ENCODE peak calls at places on chromosomes 7 and 10, in five cellular contexts. K, Y, J, T and U are unnamed samples.

GRCh38 chr7:22444181-22444966 is 55.6 kb downstream of the STEAP1B start:
- DNase-seq in K (no peak), Y (peak), J (no peak), T (no peak), U (no peak)

GRCh38 chr7:127514499-127514898 is 70.9 kb downstream of the GCC1 start:
- DNase-seq in K (no peak), Y (peak), J (peak), T (peak), U (peak)

GRCh38 chr10:4663162-4663992 is 162.6 kb upstream of the AKR1E2 start:
- DNase-seq in K (peak), Y (peak), J (peak), T (peak), U (peak)

GRCh38 chr10:52245547-52245946 is 68.5 kb upstream of the DKK1 start:
- DNase-seq in K (no peak), Y (no peak), J (no peak), T (no peak), U (no peak)

GRCh38 chr10:70500812-70501301 is 22.3 kb downstream of the PALD1 start:
- DNase-seq in K (no peak), Y (no peak), J (no peak), T (no peak), U (no peak)

GRCh38 chr7:801940-802364 is 30.3 kb upstream of the SUN1 start:
- DNase-seq in K (no peak), Y (peak), J (no peak), T (no peak), U (no peak)

GRCh38 chr7:133794490-133794889 is 332.6 kb upstream of the LRGUK start:
- DNase-seq in K (no peak), Y (no peak), J (peak), T (no peak), U (no peak)

GRCh38 chr7:128114806-128115205 is 83.6 kb upstream of the LRRC4 start:
- DNase-seq in K (no peak), Y (no peak), J (no peak), T (no peak), U (no peak)

GRCh38 chr10:50538473-50539398 is 85.0 kb downstream of the SGMS1 start:
- DNase-seq in K (no peak), Y (no peak), J (no peak), T (no peak), U (no peak)

GRCh38 chr7:47354831-47355541 is 226.9 kb downstream of the TNS3 start:
- DNase-seq in K (no peak), Y (no peak), J (no peak), T (no peak), U (no peak)

GRCh38 chr10:103708627-103709288 is 146.6 kb downstream of the SH3PXD2A start:
- DNase-seq in K (no peak), Y (no peak), J (no peak), T (no peak), U (no peak)

GRCh38 chr10:80421369-80422220 is 13.2 kb downstream of the PRXL2A start:
- DNase-seq in K (no peak), Y (no peak), J (no peak), T (no peak), U (no peak)

GRCh38 chr10:88187472-88187871 is 324.0 kb downstream of the PTEN start:
- DNase-seq in K (no peak), Y (no peak), J (no peak), T (no peak), U (no peak)

GRCh38 chr7:74289660-74290589 is 718 bp downstream of the CLIP2 start:
- DNase-seq in K (no peak), Y (no peak), J (no peak), T (peak), U (no peak)

GRCh38 chr7:12643001-12643400 is 44.4 kb upstream of the ARL4A start:
- DNase-seq in K (peak), Y (no peak), J (no peak), T (no peak), U (no peak)

GRCh38 chr10:133307776-133308430 is 769 bp downstream of the TUBGCP2 start:
- DNase-seq in K (no peak), Y (no peak), J (peak), T (peak), U (no peak)

GRCh38 chr7:12949060-12950045 is 261.9 kb downstream of the ARL4A start:
- DNase-seq in K (no peak), Y (no peak), J (peak), T (no peak), U (no peak)

GRCh38 chr10:23198610-23198939 is 6.5 kb downstream of the PTF1A start:
- DNase-seq in K (no peak), Y (no peak), J (no peak), T (no peak), U (no peak)
- TF ChIP-seq CTCF in K (no peak), Y (no peak), J (no peak), T (no peak), U (no peak)

GRCh38 chr10:46554166-46554781 is 2.2 kb downstream of the GPRIN2 start:
- DNase-seq in K (no peak), Y (no peak), J (no peak), T (no peak), U (no peak)

GRCh38 chr10:46557319-46558140 is 1.1 kb upstream of the GPRIN2 start:
- DNase-seq in K (no peak), Y (no peak), J (no peak), T (no peak), U (no peak)

GRCh38 chr10:46556515-46557318 is at the start of gene GPRIN2:
- DNase-seq in K (no peak), Y (no peak), J (no peak), T (no peak), U (no peak)

GRCh38 chr10:46555366-46555712 is 1.1 kb downstream of the GPRIN2 start:
- DNase-seq in K (no peak), Y (no peak), J (no peak), T (no peak), U (no peak)

GRCh38 chr10:46555713-46556514 is 544 bp downstream of the GPRIN2 start:
- DNase-seq in K (no peak), Y (no peak), J (no peak), T (peak), U (no peak)
- TF ChIP-seq CTCF in K (no peak), Y (no peak), J (no peak), T (no peak), U (no peak)

GRCh38 chr10:121168513-121169216 is 317.5 kb downstream of the WDR11 start:
- DNase-seq in K (no peak), Y (no peak), J (no peak), T (no peak), U (no peak)

GRCh38 chr10:121159670-121160069 is 308.5 kb downstream of the WDR11 start:
- DNase-seq in K (no peak), Y (no peak), J (no peak), T (no peak), U (no peak)

GRCh38 chr10:121169406-121169805 is 318.2 kb downstream of the WDR11 start:
- DNase-seq in K (no peak), Y (no peak), J (no peak), T (no peak), U (no peak)

GRCh38 chr10:121167534-121168243 is 316.5 kb downstream of the WDR11 start:
- DNase-seq in K (no peak), Y (no peak), J (no peak), T (no peak), U (no peak)

DNA sequence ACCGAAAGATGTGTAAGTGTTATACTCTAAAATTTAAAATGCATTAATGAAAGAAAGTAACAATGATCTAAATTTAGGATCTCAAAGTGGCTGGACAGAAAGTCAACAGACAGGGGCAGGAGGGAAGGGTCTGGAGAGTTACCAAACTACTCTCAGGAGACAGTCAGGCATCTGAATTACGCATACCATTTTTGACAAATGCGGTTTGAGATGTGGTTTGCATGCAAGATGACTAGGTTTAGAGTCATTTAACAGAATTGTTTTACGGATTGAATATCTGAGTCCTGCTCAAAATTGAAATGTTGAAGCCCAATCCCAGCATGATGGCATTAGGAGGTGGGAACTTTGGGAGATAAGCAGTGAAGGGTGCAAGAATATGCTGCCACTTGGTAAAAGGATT is 314.1 kb downstream of the WDR11 start:
- DNase-seq in K (no peak), Y (no peak), J (no peak), T (no peak), U (no peak)
- TF ChIP-seq CTCF in K (no peak), Y (no peak), J (no peak), T (no peak), U (no peak)

DNA sequence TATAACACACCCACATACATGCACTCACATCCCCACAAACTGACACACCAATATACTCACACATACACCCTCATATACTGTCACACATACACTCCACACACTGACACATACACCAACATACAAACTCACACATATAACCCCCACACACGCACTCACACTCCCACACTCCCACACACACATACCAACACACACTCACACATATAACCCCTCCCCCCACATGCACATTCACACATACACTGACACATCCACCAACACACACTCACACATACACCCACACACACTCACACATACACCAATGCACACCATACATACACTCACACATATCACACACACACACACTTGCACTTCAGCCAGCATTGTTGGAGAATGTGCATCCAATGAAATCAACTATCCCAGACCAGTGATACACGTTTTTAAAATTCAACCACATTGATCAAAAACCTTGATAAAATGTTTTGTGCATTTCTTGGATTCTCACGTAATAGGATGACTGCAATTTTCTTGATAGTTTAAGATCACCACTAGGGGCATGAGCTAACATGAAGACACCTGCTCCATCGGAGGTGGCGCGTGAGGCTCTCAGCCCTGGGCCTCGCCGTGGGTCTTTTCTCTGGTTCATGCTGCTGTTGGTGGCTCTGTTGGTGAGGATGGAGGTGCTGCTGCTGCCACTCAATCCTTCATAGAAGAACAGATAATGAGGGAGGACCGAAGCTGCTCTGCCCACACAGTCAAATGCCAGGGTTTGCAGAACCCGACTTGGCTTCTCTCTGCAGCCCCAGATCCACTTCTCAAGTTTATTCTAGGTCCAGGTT is 32.1 kb upstream of the CHST15 start:
- DNase-seq in K (no peak), Y (no peak), J (no peak), T (peak), U (no peak)
- TF ChIP-seq CTCF in K (no peak), Y (peak), J (peak), T (peak), U (peak)

DNA sequence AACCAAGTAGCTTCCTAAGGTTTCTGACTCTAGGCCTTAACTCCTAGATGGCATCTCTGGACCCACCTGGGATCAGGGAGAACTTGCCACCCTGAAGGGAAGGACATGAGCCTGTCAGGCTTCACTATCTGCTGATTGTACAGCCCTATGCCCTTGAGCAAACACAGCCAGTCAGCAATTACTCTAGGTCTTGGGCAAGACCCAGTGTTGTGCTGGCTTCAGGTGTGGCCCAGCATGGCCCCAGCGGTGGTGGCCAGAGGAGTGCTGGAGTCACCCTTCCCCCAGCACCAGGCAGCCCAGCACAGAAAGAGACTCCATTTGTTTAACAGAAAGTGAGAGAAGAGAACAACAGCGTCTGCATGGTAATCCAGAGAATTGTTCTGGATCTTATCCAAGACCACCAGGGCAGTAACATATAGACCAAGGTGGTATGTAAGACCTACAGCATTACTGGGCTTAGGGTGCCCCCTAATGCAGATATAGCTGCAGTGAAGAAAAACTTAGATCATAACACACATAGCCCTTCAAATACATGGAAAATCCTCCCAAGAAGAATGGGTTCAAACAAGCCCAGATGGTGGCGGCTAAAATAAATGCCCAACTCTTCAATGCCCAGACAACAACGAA is 207.7 kb downstream of the MAGI2 start:
- DNase-seq in K (no peak), Y (no peak), J (no peak), T (no peak), U (no peak)
- TF ChIP-seq CTCF in K (no peak), Y (no peak), J (no peak), T (no peak), U (no peak)